ENCODE peak calls at places on chromosomes 3 and 15, in five cellular contexts. One of them, this sample, is unnamed. For H3K4me1 and H3K9me3, the result is how much of the 10 kb centered on the place peaks cover.

GRCh38 chr3:13856006-13856405 is 23.9 kb downstream of the WNT7A start:
- DNase-seq in heart left ventricle: no peak
- DNase-seq in CD8-positive, alpha-beta T cell: no peak
- DNase-seq in naive thymus-derived CD4-positive, alpha-beta T cell: no peak
- DNase-seq in aorta: no peak
- DNase-seq in this sample: peak

GRCh38 chr3:114418724-114419543 is 125.1 kb downstream of the TIGIT start:
- DNase-seq in heart left ventricle: no peak
- DNase-seq in CD8-positive, alpha-beta T cell: no peak
- DNase-seq in naive thymus-derived CD4-positive, alpha-beta T cell: peak
- DNase-seq in aorta: no peak
- DNase-seq in this sample: no peak

GRCh38 chr15:79370716-79371115 is 59.8 kb downstream of the TMED3 start:
- DNase-seq in heart left ventricle: no peak
- DNase-seq in CD8-positive, alpha-beta T cell: no peak
- DNase-seq in naive thymus-derived CD4-positive, alpha-beta T cell: no peak
- DNase-seq in aorta: no peak
- DNase-seq in this sample: no peak

GRCh38 chr3:155070316-155070715 is 9.8 kb upstream of the MME start:
- DNase-seq in heart left ventricle: no peak
- DNase-seq in CD8-positive, alpha-beta T cell: no peak
- DNase-seq in naive thymus-derived CD4-positive, alpha-beta T cell: no peak
- DNase-seq in aorta: no peak
- DNase-seq in this sample: no peak

GRCh38 chr3:147507638-147508286 is 98.6 kb downstream of the ZIC1 start:
- DNase-seq in heart left ventricle: no peak
- DNase-seq in CD8-positive, alpha-beta T cell: no peak
- DNase-seq in naive thymus-derived CD4-positive, alpha-beta T cell: no peak
- DNase-seq in aorta: no peak
- DNase-seq in this sample: no peak

GRCh38 chr3:132690040-132690439 is 29.9 kb downstream of the UBA5 start:
- DNase-seq in heart left ventricle: no peak
- DNase-seq in CD8-positive, alpha-beta T cell: no peak
- DNase-seq in naive thymus-derived CD4-positive, alpha-beta T cell: no peak
- DNase-seq in aorta: no peak
- DNase-seq in this sample: no peak

GRCh38 chr15:56817266-56817665 is 84.0 kb upstream of the ZNF280D start:
- DNase-seq in heart left ventricle: no peak
- DNase-seq in CD8-positive, alpha-beta T cell: no peak
- DNase-seq in naive thymus-derived CD4-positive, alpha-beta T cell: no peak
- DNase-seq in aorta: no peak
- DNase-seq in this sample: no peak

GRCh38 chr15:66803182-66803729 is 101.2 kb downstream of the SMAD6 start:
- DNase-seq in heart left ventricle: peak
- DNase-seq in CD8-positive, alpha-beta T cell: no peak
- DNase-seq in naive thymus-derived CD4-positive, alpha-beta T cell: no peak
- DNase-seq in aorta: peak
- DNase-seq in this sample: peak

GRCh38 chr3:186461141-186461540 is 83.0 kb downstream of the CRYGS start:
- DNase-seq in heart left ventricle: no peak
- DNase-seq in CD8-positive, alpha-beta T cell: no peak
- DNase-seq in naive thymus-derived CD4-positive, alpha-beta T cell: no peak
- DNase-seq in aorta: no peak
- DNase-seq in this sample: no peak

GRCh38 chr15:74433592-74434259 is at the start of gene SEMA7A:
- DNase-seq in heart left ventricle: peak
- DNase-seq in CD8-positive, alpha-beta T cell: peak
- DNase-seq in naive thymus-derived CD4-positive, alpha-beta T cell: peak
- DNase-seq in aorta: peak
- DNase-seq in this sample: peak

GRCh38 chr3:44065311-44065710 is 176.4 kb upstream of the TOPAZ1 start:
- DNase-seq in heart left ventricle: peak
- DNase-seq in CD8-positive, alpha-beta T cell: no peak
- DNase-seq in naive thymus-derived CD4-positive, alpha-beta T cell: no peak
- DNase-seq in aorta: no peak
- DNase-seq in this sample: no peak

GRCh38 chr15:99674279-99674678 is 59.0 kb downstream of the LYSMD4 start:
- DNase-seq in heart left ventricle: no peak
- DNase-seq in CD8-positive, alpha-beta T cell: no peak
- DNase-seq in naive thymus-derived CD4-positive, alpha-beta T cell: no peak
- DNase-seq in aorta: no peak
- DNase-seq in this sample: no peak

GRCh38 chr3:64163755-64164148 is 61.5 kb downstream of the PRICKLE2 start:
- DNase-seq in heart left ventricle: no peak
- DNase-seq in CD8-positive, alpha-beta T cell: no peak
- DNase-seq in naive thymus-derived CD4-positive, alpha-beta T cell: no peak
- DNase-seq in aorta: no peak
- DNase-seq in this sample: no peak

GRCh38 chr15:54519577-54519976 is 541.3 kb downstream of the UNC13C start:
- DNase-seq in heart left ventricle: no peak
- DNase-seq in CD8-positive, alpha-beta T cell: no peak
- DNase-seq in naive thymus-derived CD4-positive, alpha-beta T cell: peak
- DNase-seq in aorta: no peak
- DNase-seq in this sample: no peak

GRCh38 chr3:187762792-187763191 is 17.5 kb upstream of the BCL6 start:
- DNase-seq in heart left ventricle: no peak
- DNase-seq in CD8-positive, alpha-beta T cell: no peak
- DNase-seq in naive thymus-derived CD4-positive, alpha-beta T cell: no peak
- DNase-seq in aorta: no peak
- DNase-seq in this sample: no peak

GRCh38 chr3:32226875-32227500 is 11.5 kb upstream of the CMTM8 start:
- DNase-seq in heart left ventricle: no peak
- DNase-seq in CD8-positive, alpha-beta T cell: no peak
- DNase-seq in naive thymus-derived CD4-positive, alpha-beta T cell: no peak
- DNase-seq in aorta: no peak
- DNase-seq in this sample: no peak

GRCh38 chr3:129519896-129520440 is 8.5 kb upstream of the RHO start:
- DNase-seq in heart left ventricle: no peak
- DNase-seq in CD8-positive, alpha-beta T cell: no peak
- DNase-seq in naive thymus-derived CD4-positive, alpha-beta T cell: no peak
- DNase-seq in aorta: no peak
- DNase-seq in this sample: peak

GRCh38 chr3:182605882-182606611 is 187.3 kb upstream of the ATP11B start:
- DNase-seq in heart left ventricle: no peak
- DNase-seq in CD8-positive, alpha-beta T cell: no peak
- DNase-seq in naive thymus-derived CD4-positive, alpha-beta T cell: no peak
- DNase-seq in aorta: no peak
- DNase-seq in this sample: no peak

GRCh38 chr3:122312826-122313225 is 12.2 kb upstream of the CSTA start:
- DNase-seq in heart left ventricle: no peak
- DNase-seq in CD8-positive, alpha-beta T cell: no peak
- DNase-seq in naive thymus-derived CD4-positive, alpha-beta T cell: no peak
- DNase-seq in aorta: no peak
- DNase-seq in this sample: no peak

GRCh38 chr15:34838282-34838681 is 42.9 kb upstream of the ACTC1 start:
- DNase-seq in heart left ventricle: no peak
- DNase-seq in CD8-positive, alpha-beta T cell: no peak
- DNase-seq in naive thymus-derived CD4-positive, alpha-beta T cell: no peak
- DNase-seq in aorta: no peak
- DNase-seq in this sample: no peak

GRCh38 chr3:128112406-128112968 is 11.1 kb downstream of the RUVBL1 start:
- DNase-seq in heart left ventricle: no peak
- DNase-seq in CD8-positive, alpha-beta T cell: peak
- DNase-seq in naive thymus-derived CD4-positive, alpha-beta T cell: peak
- DNase-seq in aorta: peak
- DNase-seq in this sample: no peak

GRCh38 chr3:16456784-16457415 is 56.6 kb downstream of the RFTN1 start:
- DNase-seq in heart left ventricle: no peak
- DNase-seq in CD8-positive, alpha-beta T cell: no peak
- DNase-seq in naive thymus-derived CD4-positive, alpha-beta T cell: peak
- DNase-seq in aorta: no peak
- DNase-seq in this sample: no peak

GRCh38 chr3:156742401-156742800 is 68.0 kb downstream of the TIPARP start:
- DNase-seq in heart left ventricle: no peak
- DNase-seq in CD8-positive, alpha-beta T cell: no peak
- DNase-seq in naive thymus-derived CD4-positive, alpha-beta T cell: no peak
- DNase-seq in aorta: no peak
- DNase-seq in this sample: no peak

GRCh38 chr3:55720614-55721013 is 233.5 kb upstream of the WNT5A start:
- DNase-seq in heart left ventricle: no peak
- DNase-seq in CD8-positive, alpha-beta T cell: no peak
- DNase-seq in naive thymus-derived CD4-positive, alpha-beta T cell: no peak
- DNase-seq in aorta: no peak
- DNase-seq in this sample: no peak

GRCh38 chr15:43230640-43231115 is 9.9 kb upstream of the EPB42 start:
- DNase-seq in heart left ventricle: no peak
- DNase-seq in CD8-positive, alpha-beta T cell: no peak
- DNase-seq in naive thymus-derived CD4-positive, alpha-beta T cell: no peak
- DNase-seq in aorta: no peak
- DNase-seq in this sample: no peak

GRCh38 chr15:78131295-78132021 is at the start of gene CIB2:
- DNase-seq in heart left ventricle: peak
- DNase-seq in CD8-positive, alpha-beta T cell: peak
- DNase-seq in naive thymus-derived CD4-positive, alpha-beta T cell: peak
- DNase-seq in aorta: peak
- DNase-seq in this sample: peak

GRCh38 chr15:81054236-81054635 is 53.5 kb downstream of the TLNRD1 start:
- DNase-seq in heart left ventricle: no peak
- DNase-seq in CD8-positive, alpha-beta T cell: no peak
- DNase-seq in naive thymus-derived CD4-positive, alpha-beta T cell: no peak
- DNase-seq in aorta: no peak
- DNase-seq in this sample: no peak

GRCh38 chr15:90291679-90292356 is 26.3 kb downstream of the NGRN start:
- DNase-seq in heart left ventricle: no peak
- DNase-seq in CD8-positive, alpha-beta T cell: no peak
- DNase-seq in naive thymus-derived CD4-positive, alpha-beta T cell: no peak
- DNase-seq in aorta: no peak
- DNase-seq in this sample: no peak

GRCh38 chr15:90286678-90287077 is 21.2 kb downstream of the NGRN start:
- DNase-seq in heart left ventricle: no peak
- DNase-seq in CD8-positive, alpha-beta T cell: no peak
- DNase-seq in naive thymus-derived CD4-positive, alpha-beta T cell: peak
- DNase-seq in aorta: no peak
- DNase-seq in this sample: no peak

GRCh38 chr15:90287096-90287495 is 21.6 kb downstream of the NGRN start:
- DNase-seq in heart left ventricle: no peak
- DNase-seq in CD8-positive, alpha-beta T cell: no peak
- DNase-seq in naive thymus-derived CD4-positive, alpha-beta T cell: no peak
- DNase-seq in aorta: no peak
- DNase-seq in this sample: no peak
- H3K27ac ChIP-seq in heart left ventricle: no peak
- H3K27ac ChIP-seq in CD8-positive, alpha-beta T cell: no peak
- H3K27ac ChIP-seq in naive thymus-derived CD4-positive, alpha-beta T cell: no peak
- H3K27ac ChIP-seq in aorta: no peak
- H3K27ac ChIP-seq in this sample: peak

DNA sequence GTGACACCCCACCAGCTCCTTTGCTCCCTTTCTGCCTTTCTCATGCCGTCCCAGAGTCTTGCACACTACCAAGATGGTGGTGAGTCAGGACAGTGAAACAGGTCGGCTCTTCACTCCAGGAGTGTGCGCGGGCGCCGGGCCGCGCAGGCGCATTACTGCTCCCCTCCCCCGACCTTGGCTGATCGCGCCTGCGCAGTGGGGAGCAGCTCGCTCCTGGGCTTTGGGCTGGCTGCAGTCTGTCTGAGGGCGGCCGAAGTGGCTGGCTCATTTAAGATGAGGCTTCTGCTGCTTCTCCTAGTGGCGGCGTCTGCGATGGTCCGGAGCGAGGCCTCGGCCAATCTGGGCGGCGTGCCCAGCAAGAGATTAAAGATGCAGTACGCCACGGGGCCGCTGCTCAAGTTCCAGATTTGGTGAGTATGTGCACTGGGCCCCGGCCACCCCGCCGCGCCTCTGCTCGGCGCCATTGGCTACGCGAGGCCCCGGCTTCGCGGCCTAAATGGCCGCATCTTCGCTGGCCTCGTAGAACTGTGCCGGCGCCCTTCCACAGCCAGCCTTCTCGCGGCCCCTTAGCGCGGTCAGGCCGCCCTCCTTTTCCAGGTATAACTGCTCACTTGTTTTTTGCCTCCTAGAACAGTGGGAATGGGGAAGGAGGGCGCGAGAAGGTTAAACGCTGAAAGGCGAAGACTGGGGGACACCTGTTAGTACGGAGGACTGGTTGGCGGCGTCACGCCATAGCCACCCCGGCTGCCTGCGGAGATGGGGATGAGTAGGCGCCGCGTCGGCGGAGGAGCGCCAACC is at the start of gene SELENOT:
- DNase-seq in heart left ventricle: peak
- DNase-seq in CD8-positive, alpha-beta T cell: peak
- DNase-seq in naive thymus-derived CD4-positive, alpha-beta T cell: peak
- DNase-seq in aorta: peak
- DNase-seq in this sample: peak
- H3K4me1 ChIP-seq in heart left ventricle: under half
- H3K4me1 ChIP-seq in CD8-positive, alpha-beta T cell: under half
- H3K4me1 ChIP-seq in naive thymus-derived CD4-positive, alpha-beta T cell: under half
- H3K4me1 ChIP-seq in aorta: under half
- H3K4me1 ChIP-seq in this sample: under half

DNA sequence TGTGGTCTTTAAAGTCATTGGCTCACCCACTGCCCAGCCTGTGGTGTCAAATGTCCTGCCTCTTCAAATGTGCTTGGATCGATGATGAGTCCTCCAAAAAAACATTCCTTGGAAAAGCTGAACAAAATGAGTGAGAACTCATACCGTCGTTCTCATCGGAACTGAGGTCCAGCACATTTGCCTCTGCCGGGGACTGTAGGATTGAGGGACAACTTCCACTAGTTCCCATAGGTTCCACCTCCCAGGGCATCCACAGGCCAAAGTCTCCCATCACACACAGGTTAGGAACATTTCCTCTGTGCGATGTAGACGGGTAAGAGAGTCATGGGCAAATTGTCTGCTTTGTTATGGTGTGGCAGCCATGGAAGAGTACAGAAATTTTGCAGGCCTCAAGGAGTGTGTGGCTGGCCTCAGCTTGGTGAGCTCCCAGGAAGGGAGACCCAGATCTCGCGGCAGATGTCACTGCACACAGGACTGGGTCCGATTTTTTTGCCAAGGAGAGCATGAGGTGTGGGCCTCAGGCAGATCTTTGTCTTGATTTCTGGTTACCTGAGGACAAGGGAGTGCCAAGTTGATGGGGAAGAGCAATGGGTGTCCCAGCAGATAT is 115.7 kb downstream of the SNRPN start:
- DNase-seq in heart left ventricle: peak
- DNase-seq in CD8-positive, alpha-beta T cell: no peak
- DNase-seq in naive thymus-derived CD4-positive, alpha-beta T cell: no peak
- DNase-seq in aorta: no peak
- DNase-seq in this sample: peak
- H3K9me3 ChIP-seq in heart left ventricle: half or more
- H3K9me3 ChIP-seq in CD8-positive, alpha-beta T cell: half or more
- H3K9me3 ChIP-seq in naive thymus-derived CD4-positive, alpha-beta T cell: half or more
- H3K9me3 ChIP-seq in aorta: half or more
- H3K9me3 ChIP-seq in this sample: half or more

DNA sequence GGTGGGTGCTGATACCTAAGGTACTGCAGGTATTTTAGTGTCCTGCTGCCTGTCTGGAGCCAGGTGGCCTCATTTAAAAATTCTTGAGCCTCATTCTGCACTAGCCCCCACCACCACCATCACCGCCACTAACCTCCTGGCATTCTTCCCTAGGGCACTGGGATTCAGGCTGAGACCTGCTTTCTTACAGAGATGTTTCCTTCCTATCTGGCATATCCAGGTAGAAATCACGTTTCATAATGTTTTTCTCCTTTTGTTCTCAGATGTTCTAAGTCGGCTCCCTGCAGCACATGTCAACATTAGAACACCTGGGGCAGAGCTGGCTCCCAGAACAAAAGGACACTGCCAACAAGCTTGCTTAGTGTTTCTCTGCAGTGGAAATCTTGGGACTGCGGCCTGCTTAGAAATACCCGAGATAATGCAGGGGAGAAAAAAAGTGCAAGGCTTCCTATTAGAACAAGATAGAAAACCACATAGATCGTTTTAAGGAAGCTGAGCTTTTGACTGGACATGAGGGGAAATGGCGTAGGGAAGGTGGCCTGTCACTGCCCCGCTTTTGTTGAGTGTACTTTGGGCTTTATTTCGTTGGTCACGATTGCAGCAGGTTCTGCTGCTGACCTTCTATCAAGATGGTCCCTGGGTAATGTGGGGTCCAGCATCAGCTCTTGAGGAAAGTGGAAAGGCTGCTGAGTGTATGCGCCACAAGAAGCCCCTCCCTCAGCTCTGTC is 59.6 kb upstream of the PPARG start:
- DNase-seq in heart left ventricle: no peak
- DNase-seq in CD8-positive, alpha-beta T cell: no peak
- DNase-seq in naive thymus-derived CD4-positive, alpha-beta T cell: no peak
- DNase-seq in aorta: no peak
- DNase-seq in this sample: no peak
- H3K27ac ChIP-seq in heart left ventricle: no peak
- H3K27ac ChIP-seq in CD8-positive, alpha-beta T cell: no peak
- H3K27ac ChIP-seq in naive thymus-derived CD4-positive, alpha-beta T cell: no peak
- H3K27ac ChIP-seq in aorta: no peak
- H3K27ac ChIP-seq in this sample: no peak